ENCODE peak calls at places on chromosomes 5 and 9, in six cellular contexts. Y is activated CD4-positive, alpha-beta memory T cell treated with anti-CD3 and anti-CD28 coated beads for 36 hours; V is NCI-H510A treated with DMSO at 0.1 percent for 48 hours; B is mucosa of descending colon; C is A549; S is fibroblast of lung. U is an unnamed sample.

GRCh38 chr9:125341566-125341965 is 79.9 kb downstream of the GAPVD1 start:
- DNase-seq in Y (no peak), V (peak; percentile 6), B (no peak), C (no peak), S (no peak), U (no peak)

GRCh38 chr5:109099081-109099480 is 310.7 kb downstream of the PJA2 start:
- DNase-seq in Y (no peak), V (no peak), B (no peak), C (no peak), S (peak; percentile 18), U (no peak)

GRCh38 chr5:152505442-152506042 is 100.5 kb upstream of the NMUR2 start:
- DNase-seq in Y (peak; percentile 56), V (peak; percentile 62), B (peak; percentile 67), C (peak; percentile 63), S (peak; percentile 64), U (peak; percentile 89)

GRCh38 chr5:96440185-96440538 is 7.1 kb upstream of the PCSK1 start:
- DNase-seq in Y (no peak), V (no peak), B (no peak), C (no peak), S (no peak), U (no peak)

GRCh38 chr9:84782228-84782866 is 112.8 kb downstream of the NTRK2 start:
- DNase-seq in Y (no peak), V (no peak), B (no peak), C (no peak), S (no peak), U (no peak)

GRCh38 chr9:97390791-97391406 is 21.0 kb upstream of the TDRD7 start:
- DNase-seq in Y (no peak), V (no peak), B (no peak), C (no peak), S (no peak), U (no peak)

GRCh38 chr9:89810434-89810833 is 205.6 kb downstream of the GADD45G start:
- DNase-seq in Y (no peak), V (peak; percentile 55), B (no peak), C (no peak), S (no peak), U (no peak)

GRCh38 chr9:101376117-101376866 is 8.5 kb downstream of the BAAT start:
- DNase-seq in Y (no peak), V (no peak), B (no peak), C (peak; percentile 61), S (no peak), U (no peak)

GRCh38 chr9:131500939-131501541 is 1.7 kb upstream of the POMT1 start:
- DNase-seq in Y (peak; percentile 82), V (no peak), B (no peak), C (no peak), S (peak; percentile 47), U (peak; percentile 28)

GRCh38 chr9:136001231-136001630 is 40.1 kb upstream of the UBAC1 start:
- DNase-seq in Y (no peak), V (no peak), B (no peak), C (peak; percentile 38), S (no peak), U (no peak)

U was measured in HT-29.